ENCODE peak calls at places on chromosomes 13 and 19, in nine cellular contexts. A is type B pancreatic cell; C is stimulated activated CD4-positive, alpha-beta T cell treated with anti-CD3 and anti-CD28 coated beads, Interleukin-1b, Interleukin-23, amount 100 ng/mL, for 24 hours; G is naive thymus-derived CD8-positive, alpha-beta T cell; P is HFF-Myc; B is upper lobe of right lung; K is activated CD8-positive, alpha-beta memory T cell treated with anti-CD3 and anti-CD28 coated beads for 1 hour; W is D341Med; F is AG09309. D is an unnamed sample.

GRCh38 chr13:99796175-99796819 is 175.3 kb downstream of the ZIC5 start:
- DNase-seq in P (peak), A (no peak), K (no peak), W (no peak), C (no peak), G (no peak), B (no peak), F (no peak), D (no peak)

GRCh38 chr13:110777251-110777820 is 63.8 kb downstream of the ING1 start:
- DNase-seq in P (no peak), G (no peak), C (no peak), F (no peak), B (no peak), W (no peak), K (no peak), A (no peak), D (no peak)

GRCh38 chr19:1874554-1875185 is 10.6 kb downstream of the ABHD17A start:
- DNase-seq in P (no peak), K (no peak), A (no peak), F (no peak), B (no peak), G (peak), W (no peak), C (no peak), D (no peak)

GRCh38 chr13:99265823-99266426 is 7.7 kb upstream of the GPR18 start:
- DNase-seq in B (no peak), P (no peak), G (peak), K (no peak), A (no peak), C (no peak), F (no peak), W (peak), D (peak)

GRCh38 chr19:40315812-40316475 is 30.8 kb upstream of the AKT2 start:
- DNase-seq in F (no peak), P (no peak), K (no peak), A (no peak), W (no peak), B (peak), C (no peak), G (no peak), D (no peak)

GRCh38 chr13:43792456-43792855 is 5.7 kb upstream of the ENOX1 start:
- DNase-seq in F (no peak), G (no peak), P (no peak), K (no peak), C (no peak), B (no peak), W (no peak), A (no peak), D (no peak)

GRCh38 chr13:45393941-45394570 is 24.1 kb downstream of the SLC25A30 start:
- DNase-seq in B (no peak), P (no peak), K (no peak), A (no peak), C (no peak), W (peak), F (no peak), G (no peak), D (no peak)

GRCh38 chr19:13337181-13337580 is 169.1 kb downstream of the CACNA1A start:
- DNase-seq in G (no peak), C (no peak), W (no peak), B (no peak), P (no peak), A (no peak), F (no peak), K (no peak), D (no peak)

GRCh38 chr19:6164906-6165531 is 29.6 kb downstream of the ACSBG2 start:
- DNase-seq in C (no peak), B (no peak), G (no peak), P (no peak), W (no peak), A (no peak), K (no peak), F (no peak), D (no peak)

D was measured in memory B cell.